ENCODE peak calls at places on chromosomes 4 and X, in eight cellular contexts. K is sigmoid colon; F is cardiac muscle cell; I is uterus; Y is stimulated activated CD4-positive, alpha-beta T cell treated with anti-CD3 and anti-CD28 coated beads, Interleukin-2, amount 100 ng/mL, for 24 hours; E is progenitor cell of endocrine pancreas; P is pons; Z is coronary artery. O is an unnamed sample.

GRCh38 chr4:123826896-123827295 is 430.3 kb downstream of the SPRY1 start:
- DNase-seq in K (no peak), F (peak), I (no peak), Y (no peak), E (no peak), P (no peak), Z (no peak), O (no peak)

GRCh38 chr4:102598102-102598758 is 97.1 kb downstream of the NFKB1 start:
- DNase-seq in K (no peak), F (peak), I (no peak), Y (no peak), E (no peak), P (no peak), Z (no peak), O (no peak)

GRCh38 chr4:52852696-52853095 is 9.4 kb upstream of the RASL11B start:
- DNase-seq in K (no peak), F (no peak), I (no peak), Y (no peak), E (no peak), P (no peak), Z (no peak), O (no peak)

GRCh38 chr4:16289872-16290554 is 63.7 kb upstream of the TAPT1 start:
- DNase-seq in K (no peak), F (peak), I (no peak), Y (no peak), E (no peak), P (peak), Z (no peak), O (no peak)

GRCh38 chrX:141301017-141301416 is 58.7 kb upstream of the SPANXC start:
- DNase-seq in K (no peak), F (no peak), I (no peak), Y (no peak), E (no peak), P (no peak), Z (no peak), O (no peak)

GRCh38 chr4:30865676-30866075 is 145.5 kb downstream of the PCDH7 start:
- DNase-seq in K (no peak), F (no peak), I (no peak), Y (no peak), E (no peak), P (no peak), Z (no peak), O (no peak)

GRCh38 chrX:19156223-19156622 is 34.0 kb upstream of the ADGRG2 start:
- DNase-seq in K (no peak), F (no peak), I (no peak), Y (no peak), E (no peak), P (no peak), Z (no peak), O (no peak)

GRCh38 chr4:40526741-40527140 is 102.9 kb downstream of the RBM47 start:
- DNase-seq in K (no peak), F (no peak), I (no peak), Y (no peak), E (no peak), P (no peak), Z (no peak), O (no peak)

GRCh38 chr4:143488684-143489083 is 24.8 kb upstream of the SMARCA5 start:
- DNase-seq in K (no peak), F (no peak), I (no peak), Y (no peak), E (no peak), P (no peak), Z (no peak), O (no peak)

GRCh38 chr4:76380561-76380960 is 40.4 kb downstream of the CCDC158 start:
- DNase-seq in K (no peak), F (no peak), I (no peak), Y (no peak), E (no peak), P (no peak), Z (no peak), O (no peak)

O was measured in type B pancreatic cell.